ENCODE peak calls at places on chromosome 3, in eight cellular contexts. S, V, D, Q, J, A, K and G are unnamed samples.

GRCh38 chr3:188021502-188022040 is 132.4 kb upstream of the LPP start:
- DNase-seq in J (peak; percentile 85), S (no peak), D (no peak), Q (no peak), A (no peak), K (no peak), V (no peak), G (no peak)

GRCh38 chr3:124246949-124247348 is 255.0 kb upstream of the ROPN1 start:
- DNase-seq in Q (no peak), A (peak; percentile 40), J (peak; percentile 43), V (no peak), S (no peak), K (peak; percentile 35), D (no peak), G (no peak)

GRCh38 chr3:8972614-8973013 is 9.3 kb upstream of the RAD18 start:
- DNase-seq in Q (no peak), A (no peak), J (peak; percentile 20), D (no peak), K (no peak), S (no peak), V (no peak), G (no peak)

GRCh38 chr3:22606938-22607337 is 596.2 kb upstream of the UBE2E2 start:
- DNase-seq in Q (no peak), D (no peak), J (no peak), A (no peak), S (no peak), V (no peak), K (no peak), G (no peak)

GRCh38 chr3:107367353-107367752 is 9.9 kb upstream of the CCDC54 start:
- DNase-seq in V (no peak), K (no peak), S (no peak), D (no peak), Q (no peak), J (no peak), A (no peak), G (no peak)

GRCh38 chr3:97895216-97895615 is 73.4 kb downstream of the CRYBG3 start:
- DNase-seq in Q (no peak), J (no peak), S (no peak), D (no peak), V (no peak), K (no peak), A (no peak), G (no peak)

GRCh38 chr3:153911111-153911510 is 210.1 kb upstream of the ARHGEF26 start:
- DNase-seq in D (no peak), A (no peak), Q (no peak), J (no peak), V (no peak), S (no peak), K (no peak), G (no peak)

GRCh38 chr3:57228734-57229505 is 1.4 kb downstream of the APPL1 start:
- DNase-seq in D (no peak), J (no peak), A (no peak), V (no peak), Q (no peak), K (no peak), S (no peak), G (no peak)

GRCh38 chr3:12907296-12907695 is 65.9 kb upstream of the RPL32 start:
- DNase-seq in D (no peak), S (no peak), Q (no peak), J (no peak), K (no peak), A (no peak), V (no peak), G (no peak)

GRCh38 chr3:51500632-51501131 is 867 bp upstream of the DCAF1 start:
- DNase-seq in S (peak; percentile 51), A (no peak), K (peak; percentile 27), V (no peak), J (no peak), D (no peak), Q (peak; percentile 68), G (no peak)

GRCh38 chr3:170205302-170205701 is 16.9 kb upstream of the PRKCI start:
- DNase-seq in Q (no peak), A (no peak), V (no peak), D (no peak), S (no peak), J (no peak), K (no peak), G (no peak)

GRCh38 chr3:45966969-45967640 is 23.8 kb downstream of the CXCR6 start:
- DNase-seq in D (no peak), K (no peak), A (no peak), Q (no peak), J (no peak), S (no peak), V (no peak), G (no peak)

GRCh38 chr3:71931930-71932329 is 147.0 kb upstream of the PROK2 start:
- DNase-seq in K (no peak), V (no peak), J (no peak), A (no peak), D (no peak), S (no peak), Q (no peak), G (no peak)

GRCh38 chr3:197487911-197488391 is 67.8 kb downstream of the BDH1 start:
- DNase-seq in S (no peak), D (no peak), Q (no peak), J (peak; percentile 72), V (no peak), K (peak; percentile 85), A (no peak), G (no peak)

GRCh38 chr3:45105855-45106655 is 40.1 kb downstream of the CDCP1 start:
- DNase-seq in A (no peak), S (no peak), V (no peak), K (no peak), J (no peak), Q (no peak), D (no peak), G (no peak)

GRCh38 chr3:39809181-39809994 is at the start of gene MYRIP:
- DNase-seq in D (peak; percentile 57), A (peak; percentile 93), J (peak; percentile 32), Q (peak; percentile 77), S (peak; percentile 85), V (peak; percentile 75), K (peak; percentile 87), G (no peak)

GRCh38 chr3:45816544-45816943 is 20.2 kb upstream of the SLC6A20 start:
- DNase-seq in K (no peak), J (no peak), A (no peak), S (no peak), Q (no peak), V (no peak), D (no peak), G (no peak)

GRCh38 chr3:19229086-19229485 is 80.8 kb downstream of the KCNH8 start:
- DNase-seq in J (no peak), Q (no peak), D (no peak), S (no peak), A (no peak), K (no peak), V (no peak), G (no peak)
- TF ChIP-seq CTCF in J (peak; percentile 4), Q (no peak), D (no peak), S (no peak), A (no peak), K (no peak), V (no peak), G (no peak)

GRCh38 chr3:2851835-2852234 is 258.3 kb downstream of the IL5RA start:
- DNase-seq in A (no peak), S (no peak), Q (no peak), D (no peak), K (no peak), J (no peak), V (no peak), G (no peak)

GRCh38 chr3:2851356-2851755 is 258.8 kb downstream of the IL5RA start:
- DNase-seq in A (no peak), V (no peak), S (no peak), D (no peak), Q (no peak), J (no peak), K (no peak), G (no peak)

GRCh38 chr3:2853627-2854026 is 256.5 kb downstream of the IL5RA start:
- DNase-seq in S (no peak), J (no peak), A (no peak), Q (no peak), V (no peak), K (no peak), D (no peak), G (no peak)

GRCh38 chr3:2847062-2847841 is 262.9 kb downstream of the IL5RA start:
- DNase-seq in A (no peak), S (no peak), D (no peak), J (no peak), Q (no peak), V (no peak), K (no peak), G (no peak)

DNA sequence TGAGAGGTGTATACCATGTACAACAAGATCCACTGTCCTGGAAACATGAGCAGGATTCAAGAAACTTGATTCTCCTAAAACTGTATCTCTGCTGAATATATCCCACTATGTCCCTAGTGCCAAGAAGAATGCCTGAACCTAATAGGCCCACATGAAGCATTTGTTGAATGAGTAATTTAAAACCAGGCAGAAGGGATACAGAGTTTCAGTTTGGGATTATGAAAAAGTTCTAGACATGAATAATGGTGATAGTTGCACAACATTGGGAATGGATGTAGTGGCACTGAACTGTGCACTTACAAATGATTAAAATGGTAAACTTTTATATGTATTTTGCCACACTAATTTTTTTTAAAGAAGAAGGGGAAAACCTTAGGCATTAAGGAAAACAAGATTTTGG is 261.1 kb downstream of the IL5RA start:
- DNase-seq in K (no peak), V (no peak), J (no peak), Q (no peak), A (no peak), S (no peak), D (no peak), G (no peak)
- TF ChIP-seq CTCF in K (no peak), V (no peak), J (no peak), Q (no peak), A (no peak), S (no peak), D (no peak), G (no peak)

DNA sequence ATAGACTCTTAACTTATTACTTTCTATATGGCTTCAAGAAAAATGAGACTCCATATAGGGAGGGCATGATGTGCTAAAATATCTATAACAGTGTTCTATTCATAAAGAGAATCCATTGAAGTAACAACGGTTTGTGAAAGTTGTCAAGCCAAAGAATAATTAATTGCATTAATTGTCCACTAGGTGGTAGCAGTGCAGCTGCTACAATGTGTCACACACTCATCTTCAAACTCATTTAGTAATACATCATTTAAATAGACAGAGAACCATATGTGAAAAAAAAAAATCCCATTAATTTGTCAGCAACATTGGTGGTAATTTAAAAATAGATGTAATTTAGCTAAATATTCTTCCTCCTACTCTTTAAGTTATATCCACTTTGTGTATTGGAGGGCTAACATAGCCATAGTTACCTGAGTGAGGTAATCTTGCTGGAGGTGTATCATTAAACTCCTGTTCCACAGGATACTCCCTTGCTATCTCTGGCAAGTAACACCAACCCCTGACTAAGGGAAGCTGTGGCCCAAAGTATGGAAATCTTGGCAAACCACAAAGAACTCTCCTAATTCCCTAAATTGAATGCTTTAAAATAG is 3.7 kb upstream of the CPA3 start:
- DNase-seq in S (no peak), A (peak; percentile 50), D (no peak), V (no peak), J (peak; percentile 29), Q (no peak), K (no peak), G (no peak)
- TF ChIP-seq CTCF in S (peak; percentile 70), A (peak; percentile 79), D (peak; percentile 60), V (peak; percentile 91), J (peak; percentile 64), Q (peak; percentile 81), K (peak; percentile 74), G (peak; percentile 26)

DNA sequence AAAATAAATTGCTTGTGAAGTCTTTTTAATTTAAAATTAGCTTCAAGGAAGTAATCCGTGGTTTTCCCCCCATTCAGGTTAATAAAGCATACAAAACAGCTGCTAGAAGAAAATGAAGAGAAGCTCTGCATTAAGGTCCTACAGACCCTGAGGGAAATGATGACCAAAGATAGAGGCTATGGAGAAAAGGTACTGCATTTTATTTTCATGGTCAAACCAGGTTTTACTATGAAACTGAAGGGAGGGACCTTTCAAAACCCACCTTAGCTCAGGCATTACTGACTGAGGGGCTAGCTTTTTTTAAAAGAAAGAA is 218.5 kb downstream of the ITPR1 start:
- DNase-seq in S (no peak), A (no peak), D (no peak), Q (no peak), K (no peak), J (no peak), V (no peak), G (no peak)
- TF ChIP-seq CTCF in S (no peak), A (no peak), D (no peak), Q (no peak), K (no peak), J (no peak), V (peak; percentile 26), G (no peak)